ENCODE peak calls at places on chromosomes 11 and 22, in seven cellular contexts. M is GM23338, E is stomach, I is cardiac muscle cell, B is NB4, W is lower leg skin, F is fibroblast of pulmonary artery. P is an unnamed sample.

GRCh38 chr11:36008576-36008975 is 64.7 kb downstream of the LDLRAD3 start:
- DNase-seq in M (no peak), E (no peak), I (no peak), B (no peak), W (no peak), F (peak), P (no peak)

GRCh38 chr11:126963603-126964353 is 36.8 kb downstream of the KIRREL3 start:
- DNase-seq in M (no peak), E (no peak), I (no peak), B (no peak), W (no peak), F (no peak), P (no peak)

GRCh38 chr11:68412593-68413475 is 47.7 kb upstream of the PPP6R3 start:
- DNase-seq in M (no peak), E (no peak), I (no peak), B (no peak), W (peak), F (peak), P (peak)

GRCh38 chr11:82450996-82451395 is 282.7 kb downstream of the FAM181B start:
- DNase-seq in M (no peak), E (no peak), I (no peak), B (no peak), W (no peak), F (no peak), P (no peak)

GRCh38 chr11:29343465-29344333 is 673.1 kb downstream of the KCNA4 start:
- DNase-seq in M (peak), E (peak), I (peak), B (peak), W (no peak), F (peak), P (peak)

GRCh38 chr22:35457729-35458546 is 58.0 kb downstream of the MCM5 start:
- DNase-seq in M (no peak), E (no peak), I (no peak), B (no peak), W (no peak), F (no peak), P (no peak)

GRCh38 chr22:24772493-24773220 is 1.9 kb downstream of the PIWIL3 start:
- DNase-seq in M (peak), E (no peak), I (peak), B (no peak), W (no peak), F (peak), P (no peak)

GRCh38 chr11:69355959-69356702 is 62.2 kb downstream of the MYEOV start:
- DNase-seq in M (no peak), E (no peak), I (no peak), B (no peak), W (peak), F (no peak), P (no peak)

GRCh38 chr11:75342966-75343870 is 8.2 kb downstream of the ARRB1 start:
- DNase-seq in M (peak), E (peak), I (no peak), B (no peak), W (no peak), F (peak), P (no peak)

GRCh38 chr11:94455861-94456260 is 37.8 kb downstream of the MRE11 start:
- DNase-seq in M (no peak), E (no peak), I (no peak), B (no peak), W (no peak), F (no peak), P (no peak)

GRCh38 chr11:99366476-99366992 is 345.8 kb downstream of the CNTN5 start:
- DNase-seq in M (no peak), E (no peak), I (no peak), B (no peak), W (no peak), F (no peak), P (no peak)

GRCh38 chr11:17371614-17372013 is 16.8 kb downstream of the KCNJ11 start:
- DNase-seq in M (peak), E (no peak), I (peak), B (peak), W (no peak), F (peak), P (no peak)

GRCh38 chr11:7299393-7299792 is 47.7 kb downstream of the SYT9 start:
- DNase-seq in M (no peak), E (no peak), I (no peak), B (no peak), W (no peak), F (no peak), P (no peak)

GRCh38 chr22:42283288-42284229 is 13.1 kb upstream of the TCF20 start:
- DNase-seq in M (no peak), E (no peak), I (peak), B (peak), W (no peak), F (no peak), P (no peak)

GRCh38 chr11:66958956-66959274 is 732 bp upstream of the PC start:
- DNase-seq in M (no peak), E (no peak), I (no peak), B (no peak), W (no peak), F (no peak), P (peak)
- H3K4me3 ChIP-seq in M (peak), E (peak), I (peak), B (peak), W (no peak), F (peak), P (peak)

DNA sequence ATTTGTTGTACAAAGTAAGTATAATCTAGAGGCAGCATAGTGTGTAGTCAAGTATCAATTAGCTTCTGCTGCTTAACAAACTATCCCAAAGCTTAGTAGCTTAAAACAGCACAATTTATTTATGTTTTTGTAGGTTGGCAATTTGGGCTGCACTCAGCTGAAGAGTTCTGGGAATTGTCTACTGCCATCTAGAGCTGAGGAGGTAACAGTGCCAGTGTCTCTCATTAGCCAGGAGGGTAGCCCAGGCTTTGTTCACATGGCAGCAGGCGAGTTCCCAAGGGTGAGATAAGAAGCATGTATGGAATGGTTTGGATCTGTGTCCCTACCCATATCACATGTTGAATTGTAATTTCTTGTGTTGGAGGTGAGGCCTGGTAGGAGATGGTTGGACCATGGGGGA is 45.8 kb upstream of the SLN start:
- DNase-seq in M (peak), E (no peak), I (no peak), B (no peak), W (no peak), F (no peak), P (no peak)
- TF ChIP-seq CTCF in M (peak), E (no peak), I (peak), B (peak), W (no peak), F (peak), P (no peak)

GRCh38 chr11:110991621-110992355 is 253.7 kb upstream of the POU2AF2 start:
- DNase-seq in M (no peak), E (no peak), I (no peak), B (no peak), W (peak), F (peak), P (no peak)
- H3K4me3 ChIP-seq in M (no peak), E (no peak), I (no peak), B (no peak), W (no peak), F (no peak), P (no peak)

DNA sequence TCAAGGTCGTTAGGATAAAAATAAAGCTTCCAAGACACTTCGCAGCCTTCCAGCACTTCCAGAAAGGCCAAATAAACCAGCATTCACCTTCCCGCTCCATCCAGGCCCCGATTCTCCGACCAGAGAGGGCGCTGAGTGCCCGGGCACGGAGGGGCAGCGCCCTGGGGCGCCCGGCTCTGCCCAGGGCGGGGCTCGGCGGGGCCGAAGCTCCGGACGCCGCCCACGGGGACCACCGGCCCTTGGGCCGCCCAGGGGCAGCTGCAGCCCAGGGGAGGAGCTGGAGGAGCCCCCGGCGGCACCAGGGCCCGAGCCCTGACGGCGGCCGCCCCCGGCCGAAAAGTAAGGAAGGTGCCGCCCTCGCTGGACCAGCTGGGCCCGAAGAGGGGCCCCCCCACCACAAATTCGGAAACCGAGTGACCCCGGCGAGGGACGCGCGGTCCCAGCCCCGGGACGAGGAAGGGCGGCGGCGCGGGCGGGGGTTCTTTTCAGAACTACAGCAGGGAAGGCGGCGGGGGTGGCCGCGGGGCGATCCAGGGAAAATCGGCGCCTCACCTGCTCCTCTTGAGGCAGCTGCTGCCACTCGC is 346 bp downstream of the ATL3 start:
- DNase-seq in M (peak), E (peak), I (peak), B (peak), W (peak), F (peak), P (peak)
- TF ChIP-seq CTCF in M (peak), E (no peak), I (peak), B (peak), W (no peak), F (peak), P (peak)

DNA sequence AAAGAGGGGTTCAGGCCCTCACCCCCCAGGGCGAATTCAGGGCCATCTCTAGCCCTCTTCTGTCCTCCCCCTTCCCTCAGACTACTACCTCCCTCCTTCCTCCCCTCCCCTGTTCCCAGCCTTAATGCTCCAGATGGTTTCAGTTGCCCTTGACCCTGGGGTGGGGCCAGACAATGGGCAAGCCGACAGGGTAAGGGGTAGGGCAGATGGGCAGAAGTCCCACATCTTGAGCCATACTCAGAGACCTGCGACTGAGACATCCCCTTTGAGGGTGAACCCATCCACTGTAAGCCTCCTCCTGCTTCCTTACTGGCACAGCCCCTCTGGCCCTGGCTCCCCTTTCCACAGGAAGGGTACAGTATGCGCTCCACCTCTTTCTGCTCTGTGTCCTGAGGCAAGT is 1.9 kb downstream of the RHBDD3 start:
- DNase-seq in M (no peak), E (no peak), I (no peak), B (no peak), W (no peak), F (no peak), P (no peak)
- H3K4me3 ChIP-seq in M (peak), E (no peak), I (no peak), B (peak), W (no peak), F (no peak), P (no peak)

GRCh38 chr11:96241351-96241841 is 101.6 kb downstream of the MAML2 start:
- DNase-seq in M (peak), E (no peak), I (no peak), B (peak), W (no peak), F (no peak), P (no peak)
- TF ChIP-seq CTCF in M (peak), E (no peak), I (no peak), B (peak), W (no peak), F (no peak), P (no peak)

GRCh38 chr22:23538502-23538860 is 41.6 kb downstream of the IGLL1 start:
- DNase-seq in M (no peak), E (no peak), I (no peak), B (no peak), W (no peak), F (no peak), P (no peak)

GRCh38 chr22:23542933-23543332 is 37.2 kb downstream of the IGLL1 start:
- DNase-seq in M (no peak), E (no peak), I (no peak), B (no peak), W (no peak), F (peak), P (no peak)

GRCh38 chr22:23536821-23537345 is 43.2 kb downstream of the IGLL1 start:
- DNase-seq in M (no peak), E (no peak), I (no peak), B (no peak), W (no peak), F (no peak), P (no peak)

GRCh38 chr22:23537421-23537820 is 42.7 kb downstream of the IGLL1 start:
- DNase-seq in M (no peak), E (no peak), I (no peak), B (no peak), W (no peak), F (no peak), P (no peak)

GRCh38 chr22:23539135-23539838 is 40.8 kb downstream of the IGLL1 start:
- DNase-seq in M (peak), E (peak), I (peak), B (peak), W (peak), F (peak), P (peak)
- H3K4me3 ChIP-seq in M (no peak), E (no peak), I (no peak), B (no peak), W (no peak), F (no peak), P (no peak)

GRCh38 chr11:116193321-116194114 is 579.3 kb downstream of the BUD13 start:
- DNase-seq in M (peak), E (peak), I (peak), B (no peak), W (no peak), F (peak), P (no peak)
- TF ChIP-seq CTCF in M (no peak), E (no peak), I (peak), B (peak), W (no peak), F (peak), P (no peak)

P was measured in GM12865.